ENCODE peak calls at places on chromosomes 6 and 20, in ten cellular contexts. One of them, this sample, is unnamed.
A peak's percentile ranks its signal among the peaks of the same experiment; 100 is the strongest.

GRCh38 chr6:74932214-74932923 is 273.5 kb downstream of the COL12A1 start:
- DNase-seq in GM20000: no peak
- DNase-seq in spleen: no peak
- DNase-seq in fibroblast of pulmonary artery: no peak
- DNase-seq in progenitor cell of endocrine pancreas: no peak
- DNase-seq in adrenal gland: no peak
- DNase-seq in glutamatergic neuron: peak; percentile 21
- DNase-seq in astrocyte: peak; percentile 18
- DNase-seq in BJ: no peak
- DNase-seq in colonic mucosa: no peak
- DNase-seq in this sample: no peak

GRCh38 chr6:51108563-51109234 is 290.0 kb downstream of the TFAP2B start:
- DNase-seq in GM20000: no peak
- DNase-seq in spleen: no peak
- DNase-seq in fibroblast of pulmonary artery: no peak
- DNase-seq in progenitor cell of endocrine pancreas: no peak
- DNase-seq in adrenal gland: no peak
- DNase-seq in glutamatergic neuron: no peak
- DNase-seq in astrocyte: peak; percentile 2
- DNase-seq in BJ: no peak
- DNase-seq in colonic mucosa: no peak
- DNase-seq in this sample: no peak

GRCh38 chr20:61234224-61234623 is 17.8 kb upstream of the CDH4 start:
- DNase-seq in GM20000: no peak
- DNase-seq in spleen: no peak
- DNase-seq in fibroblast of pulmonary artery: no peak
- DNase-seq in progenitor cell of endocrine pancreas: no peak
- DNase-seq in adrenal gland: no peak
- DNase-seq in glutamatergic neuron: no peak
- DNase-seq in astrocyte: no peak
- DNase-seq in BJ: no peak
- DNase-seq in colonic mucosa: no peak
- DNase-seq in this sample: no peak

GRCh38 chr6:160930547-160931377 is 60.8 kb upstream of the MAP3K4 start:
- DNase-seq in GM20000: peak; percentile 86
- DNase-seq in spleen: peak; percentile 87
- DNase-seq in fibroblast of pulmonary artery: peak; percentile 81
- DNase-seq in progenitor cell of endocrine pancreas: peak; percentile 79
- DNase-seq in adrenal gland: peak; percentile 76
- DNase-seq in glutamatergic neuron: peak; percentile 93
- DNase-seq in astrocyte: peak; percentile 76
- DNase-seq in BJ: peak; percentile 16
- DNase-seq in colonic mucosa: peak; percentile 75
- DNase-seq in this sample: peak; percentile 85

GRCh38 chr20:11001767-11002540 is 328.2 kb upstream of the JAG1 start:
- DNase-seq in GM20000: no peak
- DNase-seq in spleen: no peak
- DNase-seq in fibroblast of pulmonary artery: peak; percentile 91
- DNase-seq in progenitor cell of endocrine pancreas: no peak
- DNase-seq in adrenal gland: peak; percentile 26
- DNase-seq in glutamatergic neuron: no peak
- DNase-seq in astrocyte: peak; percentile 59
- DNase-seq in BJ: no peak
- DNase-seq in colonic mucosa: no peak
- DNase-seq in this sample: no peak

GRCh38 chr6:159098636-159099106 is 53.9 kb upstream of the TAGAP start:
- DNase-seq in GM20000: peak; percentile 46
- DNase-seq in spleen: peak; percentile 87
- DNase-seq in fibroblast of pulmonary artery: no peak
- DNase-seq in progenitor cell of endocrine pancreas: no peak
- DNase-seq in adrenal gland: no peak
- DNase-seq in glutamatergic neuron: no peak
- DNase-seq in astrocyte: no peak
- DNase-seq in BJ: no peak
- DNase-seq in colonic mucosa: peak; percentile 18
- DNase-seq in this sample: peak; percentile 44

GRCh38 chr20:32427996-32428395 is 69.9 kb downstream of the ASXL1 start:
- DNase-seq in GM20000: no peak
- DNase-seq in spleen: no peak
- DNase-seq in fibroblast of pulmonary artery: no peak
- DNase-seq in progenitor cell of endocrine pancreas: no peak
- DNase-seq in adrenal gland: no peak
- DNase-seq in glutamatergic neuron: no peak
- DNase-seq in astrocyte: no peak
- DNase-seq in BJ: no peak
- DNase-seq in colonic mucosa: no peak
- DNase-seq in this sample: no peak

GRCh38 chr20:37378785-37379598 is 33.1 kb downstream of the SRC start:
- DNase-seq in GM20000: no peak
- DNase-seq in spleen: peak; percentile 79
- DNase-seq in fibroblast of pulmonary artery: peak; percentile 57
- DNase-seq in progenitor cell of endocrine pancreas: no peak
- DNase-seq in adrenal gland: peak; percentile 63
- DNase-seq in glutamatergic neuron: no peak
- DNase-seq in astrocyte: peak; percentile 51
- DNase-seq in BJ: no peak
- DNase-seq in colonic mucosa: no peak
- DNase-seq in this sample: no peak

GRCh38 chr6:35719407-35719829 is 17.4 kb upstream of the ARMC12 start:
- DNase-seq in GM20000: no peak
- DNase-seq in spleen: no peak
- DNase-seq in fibroblast of pulmonary artery: no peak
- DNase-seq in progenitor cell of endocrine pancreas: no peak
- DNase-seq in adrenal gland: no peak
- DNase-seq in glutamatergic neuron: no peak
- DNase-seq in astrocyte: no peak
- DNase-seq in BJ: no peak
- DNase-seq in colonic mucosa: no peak
- DNase-seq in this sample: no peak

GRCh38 chr6:122399348-122400120 is at the start of gene HSF2:
- DNase-seq in GM20000: peak; percentile 93
- DNase-seq in spleen: peak; percentile 98
- DNase-seq in fibroblast of pulmonary artery: peak; percentile 98
- DNase-seq in progenitor cell of endocrine pancreas: peak; percentile 89
- DNase-seq in adrenal gland: peak; percentile 98
- DNase-seq in glutamatergic neuron: peak; percentile 94
- DNase-seq in astrocyte: peak; percentile 98
- DNase-seq in BJ: peak; percentile 94
- DNase-seq in colonic mucosa: peak; percentile 96
- DNase-seq in this sample: peak; percentile 94
- TF ChIP-seq CTCF in GM20000: no peak
- TF ChIP-seq CTCF in spleen: peak; percentile 54
- TF ChIP-seq CTCF in fibroblast of pulmonary artery: peak; percentile 23
- TF ChIP-seq CTCF in progenitor cell of endocrine pancreas: peak; percentile 46
- TF ChIP-seq CTCF in adrenal gland: peak; percentile 5
- TF ChIP-seq CTCF in glutamatergic neuron: no peak
- TF ChIP-seq CTCF in astrocyte: no peak
- TF ChIP-seq CTCF in BJ: peak; percentile 43
- TF ChIP-seq CTCF in colonic mucosa: no peak
- TF ChIP-seq CTCF in this sample: peak; percentile 35

GRCh38 chr6:158005626-158006180 is 24.0 kb downstream of the SYNJ2 start:
- DNase-seq in GM20000: no peak
- DNase-seq in spleen: peak; percentile 48
- DNase-seq in fibroblast of pulmonary artery: no peak
- DNase-seq in progenitor cell of endocrine pancreas: no peak
- DNase-seq in adrenal gland: no peak
- DNase-seq in glutamatergic neuron: no peak
- DNase-seq in astrocyte: no peak
- DNase-seq in BJ: no peak
- DNase-seq in colonic mucosa: no peak
- DNase-seq in this sample: no peak
- TF ChIP-seq CTCF in GM20000: no peak
- TF ChIP-seq CTCF in spleen: no peak
- TF ChIP-seq CTCF in fibroblast of pulmonary artery: no peak
- TF ChIP-seq CTCF in progenitor cell of endocrine pancreas: no peak
- TF ChIP-seq CTCF in adrenal gland: no peak
- TF ChIP-seq CTCF in glutamatergic neuron: no peak
- TF ChIP-seq CTCF in astrocyte: no peak
- TF ChIP-seq CTCF in BJ: no peak
- TF ChIP-seq CTCF in colonic mucosa: no peak
- TF ChIP-seq CTCF in this sample: no peak

DNA sequence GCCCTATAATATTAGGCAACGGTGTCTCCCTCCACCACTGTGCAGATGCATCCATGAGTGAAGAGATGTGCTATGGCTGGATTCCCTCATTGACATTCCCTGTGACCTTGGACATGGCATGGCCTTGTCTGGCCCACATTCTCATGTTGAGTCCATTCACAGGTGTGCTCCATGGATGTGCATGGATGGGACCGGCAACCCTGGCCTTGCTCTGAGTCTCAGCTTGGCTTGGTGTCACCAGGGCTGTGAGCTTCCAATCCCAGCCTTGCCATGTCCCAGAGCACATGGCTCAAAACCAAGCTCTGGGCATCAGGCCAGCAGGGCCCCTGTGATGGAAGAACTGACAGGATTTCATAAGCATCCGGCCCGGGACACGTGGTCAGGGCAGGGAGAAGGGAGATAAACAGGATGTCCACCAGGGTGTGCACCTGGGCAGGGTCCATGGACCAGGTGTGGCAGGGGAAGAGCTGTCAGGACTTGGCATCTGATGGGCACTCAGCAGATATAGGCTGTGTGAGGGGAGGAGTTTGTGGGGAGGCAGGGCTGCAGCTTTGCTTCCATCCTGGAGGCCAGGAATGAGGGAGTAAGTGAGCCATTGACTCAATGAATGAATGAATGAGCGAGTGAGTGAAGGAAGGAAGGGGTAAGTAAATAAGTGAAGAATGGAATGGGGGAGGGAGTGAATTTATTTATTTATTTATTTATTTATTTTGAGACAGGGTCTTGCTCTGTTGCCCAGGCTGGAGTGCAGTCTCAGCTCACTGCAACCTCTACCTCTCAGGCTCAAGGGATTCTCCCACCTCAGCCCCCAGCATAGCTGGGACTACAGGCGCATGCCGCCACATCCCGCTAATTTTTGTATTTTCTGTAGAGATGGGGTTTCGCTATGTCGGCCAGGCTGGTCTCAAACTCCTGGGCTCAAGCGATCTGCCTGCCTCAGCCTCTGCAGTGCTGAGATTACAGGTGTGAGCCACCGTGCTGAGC is 15.7 kb downstream of the NRSN2 start:
- DNase-seq in GM20000: peak; percentile 44
- DNase-seq in spleen: peak; percentile 87
- DNase-seq in fibroblast of pulmonary artery: peak; percentile 95
- DNase-seq in progenitor cell of endocrine pancreas: no peak
- DNase-seq in adrenal gland: peak; percentile 98
- DNase-seq in glutamatergic neuron: no peak
- DNase-seq in astrocyte: no peak
- DNase-seq in BJ: peak; percentile 26
- DNase-seq in colonic mucosa: peak; percentile 89
- DNase-seq in this sample: no peak
- TF ChIP-seq CTCF in GM20000: no peak
- TF ChIP-seq CTCF in spleen: peak; percentile 30
- TF ChIP-seq CTCF in fibroblast of pulmonary artery: peak; percentile 68
- TF ChIP-seq CTCF in progenitor cell of endocrine pancreas: no peak
- TF ChIP-seq CTCF in adrenal gland: peak; percentile 70
- TF ChIP-seq CTCF in glutamatergic neuron: no peak
- TF ChIP-seq CTCF in astrocyte: no peak
- TF ChIP-seq CTCF in BJ: peak; percentile 50
- TF ChIP-seq CTCF in colonic mucosa: peak; percentile 35
- TF ChIP-seq CTCF in this sample: no peak

DNA sequence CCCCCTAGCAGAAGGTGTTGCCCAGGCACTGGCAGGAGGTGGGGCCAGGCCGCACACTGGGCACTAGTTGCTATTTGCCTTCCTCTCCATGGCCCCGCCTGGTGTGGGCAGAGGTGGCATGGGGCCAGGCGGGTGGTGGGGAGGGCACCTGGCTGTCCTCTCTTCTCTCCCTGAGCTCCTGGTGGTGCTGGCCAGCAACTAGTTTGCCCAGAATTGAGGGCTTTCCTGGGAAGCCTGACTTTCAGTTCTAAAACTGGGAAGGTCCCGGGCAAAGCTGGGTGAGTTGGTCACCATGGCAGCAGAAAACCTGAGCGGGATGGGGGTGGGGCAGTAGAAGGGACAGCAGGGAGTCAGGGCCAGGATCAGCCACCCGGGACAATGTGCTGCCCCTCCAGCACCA is 48.2 kb downstream of the RBM38 start:
- DNase-seq in GM20000: no peak
- DNase-seq in spleen: peak; percentile 78
- DNase-seq in fibroblast of pulmonary artery: no peak
- DNase-seq in progenitor cell of endocrine pancreas: no peak
- DNase-seq in adrenal gland: peak; percentile 32
- DNase-seq in glutamatergic neuron: no peak
- DNase-seq in astrocyte: no peak
- DNase-seq in BJ: no peak
- DNase-seq in colonic mucosa: peak; percentile 61
- DNase-seq in this sample: no peak
- TF ChIP-seq CTCF in GM20000: no peak
- TF ChIP-seq CTCF in spleen: no peak
- TF ChIP-seq CTCF in fibroblast of pulmonary artery: no peak
- TF ChIP-seq CTCF in progenitor cell of endocrine pancreas: no peak
- TF ChIP-seq CTCF in adrenal gland: no peak
- TF ChIP-seq CTCF in glutamatergic neuron: no peak
- TF ChIP-seq CTCF in astrocyte: no peak
- TF ChIP-seq CTCF in BJ: no peak
- TF ChIP-seq CTCF in colonic mucosa: no peak
- TF ChIP-seq CTCF in this sample: no peak

GRCh38 chr20:50713677-50714101 is 17.7 kb upstream of the PARD6B start:
- DNase-seq in GM20000: no peak
- DNase-seq in spleen: no peak
- DNase-seq in fibroblast of pulmonary artery: peak; percentile 75
- DNase-seq in progenitor cell of endocrine pancreas: no peak
- DNase-seq in adrenal gland: peak; percentile 58
- DNase-seq in glutamatergic neuron: no peak
- DNase-seq in astrocyte: no peak
- DNase-seq in BJ: no peak
- DNase-seq in colonic mucosa: no peak
- DNase-seq in this sample: no peak
- TF ChIP-seq CTCF in GM20000: no peak
- TF ChIP-seq CTCF in spleen: peak; percentile 31
- TF ChIP-seq CTCF in fibroblast of pulmonary artery: peak; percentile 77
- TF ChIP-seq CTCF in progenitor cell of endocrine pancreas: peak; percentile 35
- TF ChIP-seq CTCF in adrenal gland: peak; percentile 48
- TF ChIP-seq CTCF in glutamatergic neuron: no peak
- TF ChIP-seq CTCF in astrocyte: peak; percentile 31
- TF ChIP-seq CTCF in BJ: peak; percentile 70
- TF ChIP-seq CTCF in colonic mucosa: peak; percentile 13
- TF ChIP-seq CTCF in this sample: peak; percentile 40

GRCh38 chr20:19212524-19213502 is at the start of gene SLC24A3:
- DNase-seq in GM20000: peak; percentile 81
- DNase-seq in spleen: peak; percentile 92
- DNase-seq in fibroblast of pulmonary artery: peak; percentile 8
- DNase-seq in progenitor cell of endocrine pancreas: peak; percentile 69
- DNase-seq in adrenal gland: peak; percentile 86
- DNase-seq in glutamatergic neuron: peak; percentile 88
- DNase-seq in astrocyte: no peak
- DNase-seq in BJ: no peak
- DNase-seq in colonic mucosa: peak; percentile 73
- DNase-seq in this sample: peak; percentile 86
- TF ChIP-seq CTCF in GM20000: peak; percentile 20
- TF ChIP-seq CTCF in spleen: peak; percentile 18
- TF ChIP-seq CTCF in fibroblast of pulmonary artery: no peak
- TF ChIP-seq CTCF in progenitor cell of endocrine pancreas: peak; percentile 64
- TF ChIP-seq CTCF in adrenal gland: peak; percentile 63
- TF ChIP-seq CTCF in glutamatergic neuron: peak; percentile 34
- TF ChIP-seq CTCF in astrocyte: no peak
- TF ChIP-seq CTCF in BJ: peak; percentile 31
- TF ChIP-seq CTCF in colonic mucosa: no peak
- TF ChIP-seq CTCF in this sample: peak; percentile 67

GRCh38 chr20:49545572-49545971 is 22.4 kb downstream of the PTGIS start:
- DNase-seq in GM20000: no peak
- DNase-seq in spleen: no peak
- DNase-seq in fibroblast of pulmonary artery: no peak
- DNase-seq in progenitor cell of endocrine pancreas: no peak
- DNase-seq in adrenal gland: no peak
- DNase-seq in glutamatergic neuron: no peak
- DNase-seq in astrocyte: no peak
- DNase-seq in BJ: no peak
- DNase-seq in colonic mucosa: no peak
- DNase-seq in this sample: no peak
- TF ChIP-seq CTCF in GM20000: no peak
- TF ChIP-seq CTCF in spleen: no peak
- TF ChIP-seq CTCF in fibroblast of pulmonary artery: peak; percentile 20
- TF ChIP-seq CTCF in progenitor cell of endocrine pancreas: no peak
- TF ChIP-seq CTCF in adrenal gland: no peak
- TF ChIP-seq CTCF in glutamatergic neuron: peak; percentile 53
- TF ChIP-seq CTCF in astrocyte: no peak
- TF ChIP-seq CTCF in BJ: peak; percentile 17
- TF ChIP-seq CTCF in colonic mucosa: no peak
- TF ChIP-seq CTCF in this sample: peak; percentile 44